ENCODE peak calls at places on chromosome 12, in five cellular contexts. W, Q, X, B and Z are unnamed samples.

GRCh38 chr12:45192041-45192695 is 23.7 kb upstream of the ANO6 start:
- DNase-seq in B (peak; percentile 55), X (no peak), Q (no peak), W (peak; percentile 69), Z (no peak)

GRCh38 chr12:3273409-3273853 is 196.3 kb downstream of the TSPAN9 start:
- DNase-seq in X (no peak), B (no peak), W (peak; percentile 34), Q (no peak), Z (no peak)

GRCh38 chr12:2853626-2854025 is 3.2 kb downstream of the TEX52 start:
- DNase-seq in Q (peak; percentile 91), X (peak; percentile 76), B (peak; percentile 79), W (peak; percentile 77), Z (peak; percentile 83)

GRCh38 chr12:110367209-110367864 is 36.2 kb downstream of the ANAPC7 start:
- DNase-seq in B (no peak), W (no peak), X (peak; percentile 23), Q (no peak), Z (no peak)

GRCh38 chr12:40745386-40745785 is 53.1 kb downstream of the CNTN1 start:
- DNase-seq in W (peak; percentile 42), X (no peak), Q (no peak), B (no peak), Z (no peak)

GRCh38 chr12:55929306-55929791 is 1.6 kb upstream of the DGKA start:
- DNase-seq in W (no peak), X (peak; percentile 75), Q (no peak), B (no peak), Z (no peak)

GRCh38 chr12:47274725-47275124 is 195.0 kb upstream of the AMIGO2 start:
- DNase-seq in X (no peak), W (no peak), B (no peak), Q (no peak), Z (no peak)

GRCh38 chr12:116556964-116557706 is 2.0 kb upstream of the MAP1LC3B2 start:
- DNase-seq in Q (no peak), X (no peak), W (no peak), B (no peak), Z (peak; percentile 63)

GRCh38 chr12:118061876-118062791 is 1.2 kb upstream of the WSB2 start:
- DNase-seq in B (peak; percentile 54), X (peak; percentile 55), W (peak; percentile 74), Q (peak; percentile 49), Z (peak; percentile 67)

GRCh38 chr12:105107497-105108371 is at the start of gene WASHC4:
- DNase-seq in W (peak; percentile 94), X (peak; percentile 96), Q (peak; percentile 91), B (peak; percentile 97), Z (peak; percentile 97)

GRCh38 chr12:111788178-111788654 is 21.5 kb downstream of the ALDH2 start:
- DNase-seq in X (no peak), W (peak; percentile 51), B (no peak), Q (no peak), Z (no peak)

GRCh38 chr12:124700810-124701594 is 133.6 kb upstream of the NCOR2 start:
- DNase-seq in Q (peak; percentile 49), W (peak; percentile 69), X (no peak), B (no peak), Z (no peak)

GRCh38 chr12:22974865-22975264 is 349.9 kb downstream of the ETNK1 start:
- DNase-seq in X (no peak), B (no peak), W (peak; percentile 64), Q (no peak), Z (no peak)

GRCh38 chr12:55993454-55993853 is 3.6 kb upstream of the SUOX start:
- DNase-seq in Q (no peak), B (no peak), X (no peak), W (no peak), Z (no peak)

GRCh38 chr12:106284294-106285105 is 18.0 kb upstream of the TCP11L2 start:
- DNase-seq in W (no peak), X (no peak), Q (no peak), B (no peak), Z (no peak)

GRCh38 chr12:6178981-6179761 is 21.0 kb upstream of the CD9 start:
- DNase-seq in W (no peak), B (no peak), X (no peak), Q (no peak), Z (no peak)

GRCh38 chr12:6821674-6822433 is at the start of gene GPR162:
- DNase-seq in X (peak; percentile 48), B (peak; percentile 79), Q (peak; percentile 67), W (peak; percentile 43), Z (no peak)

GRCh38 chr12:124636138-124636968 is 68.9 kb upstream of the NCOR2 start:
- DNase-seq in Q (peak; percentile 49), B (peak; percentile 47), W (peak; percentile 76), X (peak; percentile 69), Z (no peak)

GRCh38 chr12:65725376-65725775 is 98.9 kb upstream of the HMGA2 start:
- DNase-seq in X (no peak), W (no peak), Q (no peak), B (no peak), Z (no peak)

GRCh38 chr12:14408208-14408607 is 42.7 kb downstream of the ATF7IP start:
- DNase-seq in X (no peak), Q (no peak), B (peak; percentile 38), W (peak; percentile 31), Z (no peak)

GRCh38 chr12:4894019-4894418 is 15.7 kb upstream of the KCNA1 start:
- DNase-seq in B (no peak), Q (no peak), X (no peak), W (no peak), Z (no peak)

GRCh38 chr12:39003541-39004160 is 98.3 kb upstream of the CPNE8 start:
- DNase-seq in W (peak; percentile 19), X (no peak), B (no peak), Q (no peak), Z (no peak)

GRCh38 chr12:46071335-46071734 is 81.0 kb upstream of the SCAF11 start:
- DNase-seq in W (peak; percentile 9), B (no peak), Q (no peak), X (no peak), Z (no peak)

GRCh38 chr12:93139028-93139665 is 210.1 kb upstream of the EEA1 start:
- DNase-seq in B (no peak), Q (no peak), X (no peak), W (no peak), Z (no peak)
- TF ChIP-seq EP300 in B (no peak), Q (no peak), X (no peak), W (no peak), Z (no peak)

DNA sequence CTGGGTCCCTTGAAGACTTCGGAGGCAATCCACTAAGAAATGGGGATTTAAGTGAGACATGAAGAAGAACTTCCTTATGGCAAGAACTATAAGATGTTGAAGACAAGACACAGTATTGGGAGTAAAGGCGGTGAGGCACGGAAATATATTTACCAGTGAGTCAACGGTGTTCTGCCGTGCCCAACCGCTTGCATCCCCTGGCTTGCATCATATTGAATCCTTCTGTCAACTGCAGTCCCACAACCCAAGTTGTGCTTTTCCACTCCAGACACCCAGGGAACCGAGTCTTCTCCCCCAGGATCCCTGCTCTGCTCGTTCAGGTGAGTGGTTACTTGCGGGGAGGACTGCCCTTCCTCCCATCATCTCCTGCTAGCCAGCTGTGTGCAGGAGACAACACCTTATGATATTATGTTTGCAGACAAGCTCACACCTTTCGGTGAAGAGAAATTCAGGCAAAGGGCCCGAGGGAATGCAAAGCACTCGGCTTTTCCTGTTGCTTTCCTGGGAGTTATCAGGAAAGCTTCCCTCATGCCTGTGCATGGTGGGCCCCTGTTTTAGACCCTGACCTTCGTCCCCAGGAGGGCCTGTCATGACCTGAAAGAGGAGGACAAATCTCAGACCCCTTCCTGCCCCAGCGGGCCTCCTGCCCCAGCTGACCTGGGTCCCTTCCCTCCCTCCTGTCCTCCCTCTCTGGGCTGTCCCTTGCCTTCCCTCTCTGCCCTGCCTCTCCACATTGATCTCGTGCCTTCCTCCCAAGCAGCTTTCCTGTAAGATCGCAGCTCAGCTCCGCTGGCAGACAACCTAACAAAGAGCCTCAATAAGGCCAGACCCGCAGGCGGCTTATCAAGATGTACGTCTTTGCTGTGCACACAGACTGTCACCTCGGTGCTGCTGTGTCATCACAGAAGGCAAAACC is 4.3 kb upstream of the LRTM2 start:
- DNase-seq in Q (no peak), B (no peak), X (no peak), W (no peak), Z (no peak)
- TF ChIP-seq EP300 in Q (no peak), B (no peak), X (no peak), W (no peak), Z (no peak)

DNA sequence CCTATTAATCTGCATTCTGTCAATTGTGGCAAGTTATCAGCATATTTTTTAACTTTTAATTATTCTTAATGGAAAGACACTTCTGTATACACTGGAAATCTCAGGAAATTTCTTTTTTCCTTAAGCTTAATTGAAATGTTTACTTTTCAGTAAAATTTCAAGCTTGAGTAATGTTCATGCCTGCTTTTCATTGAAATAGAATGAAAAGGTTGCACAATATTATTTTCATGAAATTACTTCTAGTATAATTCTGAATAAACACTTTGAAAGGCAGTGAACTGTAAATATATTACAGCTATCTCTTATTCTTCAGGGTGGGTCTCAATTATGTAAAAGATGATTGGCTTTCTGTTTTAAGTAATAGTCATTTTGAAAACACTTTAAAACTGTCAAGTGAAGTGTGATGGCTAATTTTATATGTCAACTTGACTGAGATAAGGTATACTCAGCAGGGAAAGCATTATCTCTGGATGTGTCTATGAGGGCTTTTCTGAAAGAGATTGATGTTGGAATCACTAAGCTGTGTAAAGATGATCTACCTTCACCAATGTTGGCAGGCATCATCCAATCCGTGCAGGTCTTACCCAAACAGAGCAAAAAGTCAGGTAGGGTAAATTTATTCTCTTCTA is 29.9 kb downstream of the CLEC2D start:
- DNase-seq in X (no peak), W (no peak), B (no peak), Q (no peak), Z (no peak)
- TF ChIP-seq EP300 in X (no peak), W (no peak), B (no peak), Q (no peak), Z (no peak)

GRCh38 chr12:121156365-121156764 is 23.7 kb downstream of the P2RX7 start:
- DNase-seq in Q (no peak), W (no peak), B (no peak), X (no peak), Z (no peak)

GRCh38 chr12:121162985-121163384 is 30.3 kb downstream of the P2RX7 start:
- DNase-seq in B (no peak), X (no peak), W (no peak), Q (no peak), Z (no peak)

GRCh38 chr12:121158085-121158484 is 25.4 kb downstream of the P2RX7 start:
- DNase-seq in W (no peak), Q (no peak), B (no peak), X (no peak), Z (no peak)

GRCh38 chr12:121162384-121162783 is 29.7 kb downstream of the P2RX7 start:
- DNase-seq in W (no peak), B (no peak), X (no peak), Q (no peak), Z (no peak)

DNA sequence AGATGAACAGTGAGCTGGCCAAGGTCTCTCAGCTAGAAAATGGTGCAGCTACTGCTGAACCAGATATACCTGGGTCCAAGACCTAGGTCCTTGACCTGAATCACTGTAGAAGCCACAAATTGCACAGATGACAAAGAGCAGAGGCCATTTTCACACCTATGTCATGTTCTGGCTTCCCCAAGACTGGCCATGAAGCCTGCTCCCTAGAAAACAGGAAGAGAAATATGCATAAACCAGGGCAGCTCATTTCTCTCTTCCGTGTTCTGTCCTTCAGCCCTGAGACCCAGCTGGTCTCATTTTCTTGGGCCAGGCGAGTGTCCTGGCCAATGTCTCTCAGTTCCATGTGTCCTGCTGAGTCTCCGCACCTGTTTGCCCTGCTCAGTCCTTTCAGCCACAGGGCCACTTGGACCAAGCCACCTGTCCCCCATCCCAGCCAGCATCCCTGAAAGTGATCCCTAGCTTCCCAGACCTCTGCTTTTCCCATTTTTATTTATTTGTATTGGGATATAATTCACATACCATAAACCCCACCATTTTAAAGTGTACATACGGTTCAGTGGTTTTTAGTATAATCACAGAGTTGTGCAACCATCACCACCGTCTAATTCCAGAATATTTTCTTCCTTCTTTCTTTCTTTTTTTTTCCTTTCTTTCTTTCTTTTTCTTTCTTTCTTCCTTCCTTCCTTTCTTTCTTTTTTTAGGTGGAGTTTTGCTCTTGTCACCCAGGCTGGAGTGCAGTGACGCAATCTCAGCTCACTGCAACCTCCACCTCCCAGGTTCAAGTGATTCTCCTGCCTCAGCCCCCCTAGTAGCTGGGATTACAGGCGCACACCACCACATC is 27.0 kb downstream of the P2RX7 start:
- DNase-seq in Q (no peak), B (no peak), X (no peak), W (no peak), Z (no peak)
- TF ChIP-seq EP300 in Q (no peak), B (no peak), X (no peak), W (no peak), Z (no peak)